ENCODE peak calls at places on chromosomes 2 and 18, in nine cellular contexts. V, A, M, E, S, Z, U, R and Y are unnamed samples.

GRCh38 chr18:30358545-30358944 is 684.0 kb downstream of the DSC3 start:
- DNase-seq in V (no peak), A (no peak), M (no peak), E (no peak), S (peak; percentile 53), Z (no peak), U (peak; percentile 95), R (no peak), Y (peak; percentile 59)

GRCh38 chr2:122203523-122203922 is 448.1 kb downstream of the TSN start:
- DNase-seq in V (peak; percentile 48), A (no peak), M (no peak), E (no peak), S (peak; percentile 51), Z (no peak), U (peak; percentile 92), R (no peak), Y (no peak)

GRCh38 chr18:59861963-59862819 is 37.6 kb upstream of the PMAIP1 start:
- DNase-seq in V (no peak), A (no peak), M (no peak), E (no peak), S (no peak), Z (no peak), U (peak; percentile 51), R (no peak), Y (peak; percentile 79)

GRCh38 chr2:212330263-212330662 is 208.3 kb downstream of the ERBB4 start:
- DNase-seq in V (no peak), A (no peak), M (no peak), E (no peak), S (no peak), Z (no peak), U (no peak), R (no peak), Y (no peak)

GRCh38 chr18:56221195-56222065 is 417.0 kb downstream of the TXNL1 start:
- DNase-seq in V (no peak), A (no peak), M (no peak), E (no peak), S (no peak), Z (no peak), U (no peak), R (peak; percentile 86), Y (peak; percentile 13)

GRCh38 chr2:232476791-232477190 is 10.8 kb downstream of the ECEL1 start:
- DNase-seq in V (no peak), A (no peak), M (no peak), E (no peak), S (no peak), Z (no peak), U (no peak), R (peak; percentile 1), Y (no peak)

GRCh38 chr2:231642631-231643493 is 50.2 kb downstream of the TEX44 start:
- DNase-seq in V (peak; percentile 90), A (no peak), M (peak; percentile 19), E (peak; percentile 89), S (peak; percentile 96), Z (no peak), U (peak; percentile 99), R (peak; percentile 32), Y (peak; percentile 97)

GRCh38 chr2:134246154-134246874 is 7.6 kb upstream of the MGAT5 start:
- DNase-seq in V (no peak), A (no peak), M (no peak), E (no peak), S (no peak), Z (no peak), U (no peak), R (no peak), Y (no peak)

GRCh38 chr2:98561902-98562695 is 46.2 kb downstream of the COA5 start:
- DNase-seq in V (peak; percentile 27), A (no peak), M (no peak), E (no peak), S (no peak), Z (no peak), U (no peak), R (no peak), Y (no peak)

GRCh38 chr18:48636436-48636835 is 97.6 kb downstream of the CTIF start:
- DNase-seq in V (no peak), A (no peak), M (no peak), E (no peak), S (no peak), Z (no peak), U (no peak), R (no peak), Y (no peak)

GRCh38 chr2:9360701-9361100 is 62.6 kb downstream of the ITGB1BP1 start:
- DNase-seq in V (no peak), A (no peak), M (no peak), E (no peak), S (no peak), Z (no peak), U (no peak), R (no peak), Y (no peak)

GRCh38 chr2:30790879-30791278 is 16.4 kb downstream of the CAPN13 start:
- DNase-seq in V (no peak), A (no peak), M (no peak), E (no peak), S (no peak), Z (no peak), U (no peak), R (no peak), Y (no peak)

GRCh38 chr18:666177-666576 is 8.7 kb downstream of the TYMS start:
- DNase-seq in V (no peak), A (peak; percentile 61), M (peak; percentile 55), E (no peak), S (no peak), Z (no peak), U (no peak), R (no peak), Y (no peak)
- TF ChIP-seq CTCF in V (peak; percentile 52), A (peak; percentile 71), M (peak; percentile 38), E (no peak), S (peak; percentile 11), Z (no peak), U (no peak), R (no peak), Y (peak; percentile 45)

GRCh38 chr2:127695491-127696472 is 5.5 kb upstream of the SFT2D3 start:
- DNase-seq in V (peak; percentile 34), A (peak; percentile 82), M (peak; percentile 72), E (peak; percentile 70), S (no peak), Z (no peak), U (peak; percentile 28), R (peak; percentile 75), Y (no peak)
- TF ChIP-seq CTCF in V (peak; percentile 65), A (peak; percentile 62), M (peak; percentile 34), E (peak; percentile 50), S (peak; percentile 51), Z (peak; percentile 55), U (no peak), R (peak; percentile 25), Y (no peak)

DNA sequence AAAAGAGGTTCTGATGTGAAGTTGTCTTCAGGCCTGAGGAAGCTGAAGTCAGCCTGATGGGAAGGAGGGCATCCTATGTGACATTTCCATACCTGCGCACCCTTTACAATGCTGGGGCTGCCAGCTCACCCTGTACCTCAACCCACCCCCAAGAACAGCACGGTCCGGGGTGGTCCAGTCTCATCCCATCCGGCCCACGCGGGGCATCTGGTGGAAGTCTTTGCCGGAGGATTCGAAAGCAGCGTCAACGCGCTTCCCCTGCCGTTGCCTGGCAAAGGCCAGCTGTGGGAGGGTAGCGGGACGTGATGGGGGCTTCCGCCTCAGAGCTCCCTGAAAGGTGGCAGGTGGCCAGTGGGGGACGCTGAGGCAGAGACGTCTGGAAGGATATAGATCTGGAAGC is 113.6 kb upstream of the ANKRD30BL start:
- DNase-seq in V (no peak), A (no peak), M (no peak), E (no peak), S (no peak), Z (no peak), U (no peak), R (no peak), Y (no peak)
- TF ChIP-seq CTCF in V (no peak), A (no peak), M (no peak), E (no peak), S (no peak), Z (no peak), U (no peak), R (no peak), Y (no peak)

DNA sequence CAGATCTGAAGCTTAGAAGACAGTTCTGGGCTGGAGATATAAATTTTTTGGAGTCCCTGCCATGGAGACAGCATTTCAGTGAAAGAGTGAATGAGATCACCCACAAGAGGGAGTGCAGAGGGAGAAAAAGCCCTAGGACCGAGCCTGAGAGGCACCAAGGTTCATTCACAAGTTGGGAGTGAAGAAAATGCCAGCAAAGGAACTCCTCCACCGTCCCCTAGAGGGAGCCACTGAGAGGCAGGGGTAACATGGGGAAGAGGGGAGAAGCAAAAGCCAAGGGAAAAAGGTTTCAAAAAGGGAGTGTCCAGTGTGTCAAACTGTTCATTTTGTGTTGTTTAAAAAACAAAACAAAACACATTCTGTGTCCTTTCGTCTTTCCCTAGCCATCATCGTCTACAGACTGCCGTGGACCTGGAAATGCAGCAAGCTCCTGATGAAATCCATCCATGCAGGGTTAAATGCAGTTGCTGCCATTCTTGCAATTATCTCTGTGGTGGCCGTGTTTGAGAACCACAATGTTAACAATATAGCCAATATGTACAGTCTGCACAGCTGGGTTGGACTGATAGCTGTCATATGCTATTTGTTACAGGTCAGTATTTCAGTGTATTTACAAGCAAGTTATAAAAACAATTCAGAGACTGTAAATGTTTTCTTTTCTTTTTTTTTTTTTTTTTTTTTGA is 19.1 kb downstream of the CYBRD1 start:
- DNase-seq in V (no peak), A (peak; percentile 73), M (peak; percentile 64), E (no peak), S (no peak), Z (no peak), U (peak; percentile 37), R (no peak), Y (no peak)
- TF ChIP-seq CTCF in V (peak; percentile 69), A (peak; percentile 73), M (peak; percentile 57), E (no peak), S (peak; percentile 38), Z (peak; percentile 28), U (peak; percentile 36), R (no peak), Y (peak; percentile 59)

GRCh38 chr2:205754285-205754923 is 72.1 kb downstream of the NRP2 start:
- DNase-seq in V (no peak), A (no peak), M (no peak), E (no peak), S (no peak), Z (no peak), U (no peak), R (no peak), Y (no peak)

GRCh38 chr2:205754924-205755321 is 72.6 kb downstream of the NRP2 start:
- DNase-seq in V (peak; percentile 38), A (no peak), M (no peak), E (no peak), S (no peak), Z (no peak), U (peak; percentile 34), R (no peak), Y (no peak)

GRCh38 chr2:205757271-205757670 is 75.0 kb downstream of the NRP2 start:
- DNase-seq in V (no peak), A (no peak), M (no peak), E (no peak), S (no peak), Z (no peak), U (no peak), R (no peak), Y (no peak)

GRCh38 chr2:205758051-205758450 is 75.8 kb downstream of the NRP2 start:
- DNase-seq in V (peak; percentile 90), A (no peak), M (no peak), E (no peak), S (no peak), Z (no peak), U (no peak), R (no peak), Y (no peak)

DNA sequence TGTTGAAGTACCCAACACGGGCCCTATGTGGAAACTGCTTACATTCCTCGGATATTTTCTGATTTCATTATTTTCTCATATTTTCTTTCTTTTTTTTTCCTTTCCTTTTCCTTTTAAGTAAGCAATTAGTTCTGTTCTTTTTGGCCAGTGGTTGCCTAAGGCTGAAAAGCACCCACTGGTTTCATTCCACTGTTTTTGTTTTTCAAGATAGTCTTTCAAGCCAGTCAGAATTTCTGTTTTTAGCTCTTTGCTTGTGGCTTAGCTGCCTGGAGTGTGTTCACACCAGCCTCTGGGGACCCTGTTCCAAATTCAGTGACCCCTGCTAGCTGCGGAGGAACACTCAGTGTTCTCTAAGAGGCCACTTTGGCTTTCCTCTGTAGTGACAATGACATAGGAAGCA is 73.6 kb downstream of the NRP2 start:
- DNase-seq in V (no peak), A (no peak), M (no peak), E (no peak), S (no peak), Z (no peak), U (no peak), R (no peak), Y (no peak)
- TF ChIP-seq CTCF in V (no peak), A (no peak), M (no peak), E (no peak), S (no peak), Z (no peak), U (no peak), R (no peak), Y (no peak)